ENCODE peak calls at places on chromosomes 6 and 20, in five cellular contexts. O is IMR-90, S is K562, H is GM12891, D is A549. I is an unnamed sample.
A peak's percentile ranks its signal among the peaks of the same experiment; 100 is the strongest.

GRCh38 chr20:54669054-54669390 is 193.6 kb downstream of the DOK5 start:
- DNase-seq in O (no peak), S (no peak), H (no peak), D (no peak), I (no peak)

GRCh38 chr6:40604082-40604481 is 16.9 kb upstream of the LRFN2 start:
- DNase-seq in O (no peak), S (no peak), H (no peak), D (no peak), I (no peak)

GRCh38 chr6:133632206-133632605 is 256.7 kb upstream of the TCF21 start:
- DNase-seq in O (peak; percentile 71), S (no peak), H (no peak), D (no peak), I (no peak)

GRCh38 chr20:9075264-9076095 is 6.6 kb downstream of the PLCB4 start:
- DNase-seq in O (no peak), S (no peak), H (no peak), D (no peak), I (no peak)

GRCh38 chr20:34713194-34713943 is 9.2 kb downstream of the TP53INP2 start:
- DNase-seq in O (peak; percentile 100), S (peak; percentile 92), H (no peak), D (peak; percentile 64), I (peak; percentile 96)

GRCh38 chr20:5729348-5729747 is 20.9 kb upstream of the SHLD1 start:
- DNase-seq in O (peak; percentile 81), S (no peak), H (no peak), D (no peak), I (no peak)

GRCh38 chr6:2799936-2800527 is 34.8 kb downstream of the WRNIP1 start:
- DNase-seq in O (no peak), S (no peak), H (no peak), D (no peak), I (no peak)

GRCh38 chr6:143569035-143569434 is 57.5 kb upstream of the FUCA2 start:
- DNase-seq in O (peak; percentile 53), S (no peak), H (no peak), D (no peak), I (no peak)

GRCh38 chr20:61757678-61758555 is 307.8 kb downstream of the TAF4 start:
- DNase-seq in O (peak; percentile 65), S (no peak), H (no peak), D (no peak), I (peak; percentile 26)

GRCh38 chr6:79647756-79648155 is 16.6 kb downstream of the SH3BGRL2 start:
- DNase-seq in O (no peak), S (no peak), H (no peak), D (no peak), I (no peak)

DNA sequence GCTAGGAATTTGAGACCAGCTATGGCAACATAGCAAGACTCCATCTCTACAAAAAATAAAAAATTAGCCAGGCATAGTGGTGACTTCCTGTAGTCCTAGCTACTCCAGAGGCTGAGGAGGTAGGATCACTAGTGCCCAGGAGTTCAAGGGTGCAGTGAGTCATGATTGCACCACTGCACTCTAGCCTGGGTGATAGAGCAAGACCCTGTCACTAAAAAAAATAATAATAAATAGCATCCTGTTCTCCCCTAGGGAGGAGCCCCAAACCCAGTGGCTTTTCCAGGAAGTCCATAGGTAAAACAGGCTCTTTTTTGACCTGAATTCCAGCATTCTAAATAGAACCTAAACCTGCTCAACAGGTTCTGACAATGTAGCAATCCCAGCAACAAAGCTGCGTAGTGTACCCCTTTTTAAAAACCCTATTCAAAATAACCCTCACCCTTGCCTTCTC is 192.0 kb downstream of the ALDH8A1 start:
- DNase-seq in O (no peak), S (no peak), H (no peak), D (no peak), I (no peak)
- TF ChIP-seq POLR2A in O (no peak), S (no peak), H (no peak), D (no peak), I (no peak)

GRCh38 chr6:43511824-43512415 is 1.8 kb upstream of the LRRC73 start:
- DNase-seq in O (no peak), S (no peak), H (no peak), D (no peak), I (no peak)

GRCh38 chr6:43509142-43509983 is 783 bp downstream of the LRRC73 start:
- DNase-seq in O (no peak), S (no peak), H (no peak), D (no peak), I (no peak)

GRCh38 chr6:43510827-43511163 is 649 bp upstream of the LRRC73 start:
- DNase-seq in O (no peak), S (no peak), H (no peak), D (no peak), I (no peak)

GRCh38 chr6:43508481-43509141 is 1.5 kb downstream of the LRRC73 start:
- DNase-seq in O (no peak), S (no peak), H (no peak), D (no peak), I (no peak)

DNA sequence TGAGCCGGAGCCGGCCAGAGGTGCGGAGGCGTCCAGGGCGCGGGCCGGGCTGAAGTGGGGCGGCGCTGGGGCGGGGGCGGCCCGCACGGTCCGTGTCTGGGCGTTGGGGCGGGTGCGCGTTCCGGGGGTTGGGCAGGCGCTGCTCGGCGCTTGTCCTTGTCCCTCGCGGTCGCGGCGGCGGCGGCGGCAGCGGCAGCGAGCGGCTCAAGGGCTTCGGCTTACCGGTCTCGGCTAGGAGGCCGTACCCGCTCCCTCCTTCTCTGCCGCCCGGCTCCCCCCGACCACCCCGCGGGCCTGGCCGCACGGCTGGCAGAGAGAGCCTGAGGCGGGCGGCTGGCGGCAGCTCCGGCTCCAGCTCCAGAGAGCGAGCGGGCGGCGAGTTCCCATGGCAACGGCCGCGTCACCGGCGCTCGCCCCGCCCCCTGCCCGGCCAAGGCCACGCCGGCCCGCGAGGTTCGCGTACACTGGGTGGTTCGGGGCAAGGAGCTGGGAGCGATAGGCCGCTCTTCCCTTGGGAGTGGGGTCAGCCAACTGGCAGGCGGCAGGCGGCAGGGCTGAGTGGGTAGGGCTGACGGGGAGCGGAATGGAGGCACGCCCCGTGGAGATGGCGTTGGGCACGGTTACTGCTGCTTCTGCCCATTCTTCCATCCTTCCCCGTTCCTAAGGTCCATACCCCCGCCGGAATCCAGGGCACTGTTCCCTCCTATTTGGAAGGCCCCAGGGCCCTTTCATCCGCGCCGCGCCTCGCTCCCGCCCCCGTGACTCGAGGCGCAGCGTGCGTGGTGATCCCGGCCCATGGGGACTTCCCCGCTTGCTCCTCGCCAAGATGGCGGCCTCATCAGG is at the start of gene LRRC73:
- DNase-seq in O (peak; percentile 68), S (peak; percentile 86), H (peak; percentile 84), D (peak; percentile 34), I (peak; percentile 86)
- TF ChIP-seq POLR2A in O (no peak), S (peak; percentile 73), H (peak; percentile 17), D (peak; percentile 27), I (peak; percentile 20)

GRCh38 chr6:44126320-44127149 is 717 bp downstream of the MRPL14 start:
- DNase-seq in O (peak; percentile 82), S (peak; percentile 84), H (peak; percentile 64), D (peak; percentile 42), I (peak; percentile 91)

GRCh38 chr6:44123544-44123943 is 3.7 kb downstream of the MRPL14 start:
- DNase-seq in O (no peak), S (no peak), H (no peak), D (no peak), I (no peak)

GRCh38 chr6:44128020-44128917 is 915 bp downstream of the TMEM63B start:
- DNase-seq in O (no peak), S (peak; percentile 71), H (peak; percentile 59), D (peak; percentile 39), I (peak; percentile 65)

GRCh38 chr6:44129841-44130322 is 2.5 kb downstream of the TMEM63B start:
- DNase-seq in O (no peak), S (peak; percentile 92), H (no peak), D (no peak), I (no peak)

DNA sequence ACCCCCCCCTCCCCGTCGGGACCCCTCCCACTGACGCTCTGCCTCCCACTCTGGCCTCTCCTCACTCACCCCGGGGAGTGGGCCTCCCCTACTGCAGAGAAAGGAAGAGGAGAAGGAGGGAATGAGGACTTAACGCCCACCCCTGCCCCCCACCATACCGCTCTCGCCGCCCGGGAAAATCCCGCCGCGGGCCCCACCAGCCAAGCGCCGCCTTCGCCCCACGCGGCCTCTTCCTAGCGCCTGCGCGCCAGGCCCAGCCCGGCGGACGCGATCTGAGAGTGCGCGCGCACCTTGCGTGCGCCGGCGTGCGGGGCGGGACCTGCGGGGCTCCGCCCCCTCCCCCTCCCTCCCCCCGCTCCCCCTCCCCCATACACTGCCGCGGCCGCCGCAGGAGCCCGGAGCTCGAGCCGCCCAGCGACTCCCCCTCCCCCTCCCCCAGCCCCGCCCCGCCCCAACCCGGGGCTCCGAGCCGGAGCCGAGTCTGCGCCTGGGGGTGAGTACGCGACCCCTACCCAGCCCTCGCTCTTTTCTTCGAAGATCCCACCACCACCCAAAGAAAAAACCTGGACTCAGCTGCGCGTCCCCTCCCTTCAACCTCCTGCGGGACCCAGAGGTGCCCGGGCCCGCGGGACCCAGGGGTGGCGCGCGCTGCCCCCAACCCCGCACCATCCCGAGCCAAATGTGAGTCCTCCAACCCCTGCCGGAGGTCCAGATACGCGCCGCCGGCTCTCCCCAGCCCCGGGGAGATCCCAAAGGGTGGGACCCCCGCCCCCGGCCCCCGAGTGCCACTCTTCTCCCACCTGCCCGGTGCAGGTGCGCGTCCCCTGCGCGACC is at the start of the genes MRPL14 and TMEM63B:
- DNase-seq in O (peak; percentile 88), S (peak; percentile 99), H (peak; percentile 99), D (peak; percentile 90), I (peak; percentile 100)
- TF ChIP-seq POLR2A in O (peak; percentile 47), S (peak; percentile 89), H (peak; percentile 69), D (peak; percentile 64), I (peak; percentile 83)

GRCh38 chr6:107657755-107658461 is 166.2 kb downstream of the SCML4 start:
- DNase-seq in O (peak; percentile 86), S (no peak), H (no peak), D (no peak), I (peak; percentile 52)
- TF ChIP-seq POLR2A in O (no peak), S (no peak), H (peak; percentile 58), D (no peak), I (no peak)

GRCh38 chr6:410555-411395 is 19.2 kb downstream of the IRF4 start:
- DNase-seq in O (no peak), S (no peak), H (no peak), D (no peak), I (no peak)
- TF ChIP-seq POLR2A in O (no peak), S (no peak), H (peak; percentile 88), D (no peak), I (no peak)